ENCODE peak calls at places on chromosomes 6 and 20, in six cellular contexts. R, G, U, O, D and I are unnamed samples.

GRCh38 chr6:43915213-43915869 is 145.3 kb downstream of the VEGFA start:
- DNase-seq in O (no peak), U (no peak), D (no peak), G (no peak), R (no peak), I (no peak)

GRCh38 chr6:124223596-124223995 is 419.9 kb downstream of the NKAIN2 start:
- DNase-seq in O (no peak), G (no peak), R (no peak), D (no peak), U (no peak), I (no peak)

GRCh38 chr6:67541591-67541990 is 1093.5 kb upstream of the ADGRB3 start:
- DNase-seq in O (no peak), D (no peak), G (no peak), R (no peak), U (no peak), I (no peak)

GRCh38 chr20:1305682-1306081 is 23.3 kb downstream of the SDCBP2 start:
- DNase-seq in O (no peak), U (no peak), R (no peak), G (no peak), D (peak; percentile 31), I (no peak)

GRCh38 chr20:58889334-58890072 is 37.0 kb downstream of the GNAS start:
- DNase-seq in D (peak; percentile 46), R (no peak), G (no peak), O (no peak), U (no peak), I (no peak)

GRCh38 chr6:37242429-37243052 is 15.0 kb upstream of the TBC1D22B start:
- DNase-seq in R (peak; percentile 79), G (no peak), O (peak; percentile 69), D (no peak), U (no peak), I (no peak)

GRCh38 chr20:32975698-32976674 is 28.2 kb downstream of the SUN5 start:
- DNase-seq in D (peak; percentile 32), G (no peak), O (no peak), U (no peak), R (no peak), I (no peak)

GRCh38 chr6:118710616-118711015 is 59.2 kb upstream of the CEP85L start:
- DNase-seq in G (no peak), O (no peak), U (no peak), R (no peak), D (no peak), I (no peak)

GRCh38 chr20:50187403-50188051 is 3.1 kb upstream of the CEBPB start:
- DNase-seq in D (no peak), R (peak; percentile 68), U (no peak), O (peak; percentile 67), G (no peak), I (no peak)

GRCh38 chr20:8809107-8809953 is 259.6 kb upstream of the PLCB4 start:
- DNase-seq in D (no peak), G (no peak), U (no peak), O (no peak), R (no peak), I (no peak)

GRCh38 chr20:10537850-10538480 is 102.9 kb downstream of the SLX4IP start:
- DNase-seq in G (no peak), U (no peak), O (no peak), R (no peak), D (no peak), I (no peak)

GRCh38 chr20:41052742-41053419 is 24.3 kb downstream of the TOP1 start:
- DNase-seq in O (peak; percentile 39), U (no peak), R (no peak), D (no peak), G (no peak), I (no peak)

GRCh38 chr6:3869632-3870527 is 20.7 kb downstream of the FAM50B start:
- DNase-seq in G (no peak), O (no peak), R (peak; percentile 34), D (no peak), U (no peak), I (no peak)

GRCh38 chr6:19697744-19698290 is 139.4 kb upstream of the ID4 start:
- DNase-seq in O (no peak), D (no peak), R (no peak), G (no peak), U (no peak), I (no peak)

GRCh38 chr6:100276311-100277057 is 188.2 kb downstream of the SIM1 start:
- DNase-seq in R (no peak), G (no peak), U (no peak), D (no peak), O (no peak), I (no peak)

GRCh38 chr20:47063407-47063806 is 168.8 kb downstream of the EYA2 start:
- DNase-seq in D (no peak), R (no peak), U (no peak), G (no peak), O (no peak), I (no peak)

GRCh38 chr6:41836660-41837052 is 49.2 kb downstream of the TOMM6 start:
- DNase-seq in G (no peak), D (no peak), O (no peak), U (no peak), R (no peak), I (no peak)

GRCh38 chr6:44898296-44898930 is 429.7 kb upstream of the RUNX2 start:
- DNase-seq in U (no peak), O (no peak), G (no peak), R (no peak), D (no peak), I (no peak)

GRCh38 chr20:41029150-41029872 is 689 bp downstream of the TOP1 start:
- DNase-seq in G (peak; percentile 51), O (peak; percentile 45), U (peak; percentile 20), R (no peak), D (peak; percentile 59), I (peak; percentile 24)